ENCODE peak calls at places on chromosome 17, in four cellular contexts. V is cardiac muscle cell, F is lung, N is tibial nerve. U is an unnamed sample. For H3K27me3, the result is how much of the 10 kb centered on the place peaks cover.

GRCh38 chr17:3019761-3020160 is 43.6 kb downstream of the OR1D5 start:
- DNase-seq in V (no peak), N (no peak), F (no peak), U (no peak)

GRCh38 chr17:80307994-80308671 is 47.5 kb downstream of the RNF213 start:
- DNase-seq in V (no peak), F (no peak), N (no peak), U (no peak)

GRCh38 chr17:14294876-14295275 is 6.0 kb upstream of the HS3ST3B1 start:
- DNase-seq in N (no peak), F (peak), V (no peak), U (no peak)

GRCh38 chr17:41639492-41640473 is 15.4 kb upstream of the KRT17 start:
- DNase-seq in F (no peak), N (no peak), V (no peak), U (no peak)

GRCh38 chr17:62899349-62899748 is 66.7 kb upstream of the TANC2 start:
- DNase-seq in N (no peak), F (peak), V (no peak), U (no peak)

GRCh38 chr17:40399185-40399584 is 18.5 kb downstream of the TOP2A start:
- DNase-seq in F (no peak), N (no peak), V (peak), U (no peak)

GRCh38 chr17:4365628-4366311 is 705 bp downstream of the UBE2G1 start:
- DNase-seq in F (peak), V (peak), N (no peak), U (peak)

GRCh38 chr17:57979076-57979475 is 9.0 kb downstream of the VEZF1 start:
- DNase-seq in N (no peak), F (no peak), V (no peak), U (no peak)

GRCh38 chr17:2054262-2054739 is 602 bp upstream of the HIC1 start:
- DNase-seq in F (no peak), V (peak), N (no peak), U (no peak)

GRCh38 chr17:29291163-29291752 is 2.7 kb downstream of the NUFIP2 start:
- DNase-seq in N (no peak), F (no peak), V (peak), U (peak)

GRCh38 chr17:29124135-29124930 is 55.9 kb downstream of the MYO18A start:
- DNase-seq in V (peak), N (no peak), F (peak), U (peak)

GRCh38 chr17:1193300-1193699 is 13.5 kb upstream of the ABR start:
- DNase-seq in N (no peak), F (no peak), V (no peak), U (no peak)

GRCh38 chr17:42365136-42365535 is 23.1 kb downstream of the STAT3 start:
- DNase-seq in N (no peak), F (no peak), V (no peak), U (no peak)

GRCh38 chr17:51029568-51030463 is 90.9 kb downstream of the SPAG9 start:
- DNase-seq in N (no peak), V (no peak), F (no peak), U (peak)

GRCh38 chr17:79752175-79752574 is 21.4 kb downstream of the ENPP7 start:
- DNase-seq in V (no peak), F (no peak), N (no peak), U (peak)

GRCh38 chr17:57085448-57086068 is 512 bp downstream of the AKAP1 start:
- DNase-seq in F (peak), V (peak), N (peak), U (peak)

GRCh38 chr17:80786470-80786869 is 205.2 kb upstream of the CHMP6 start:
- DNase-seq in V (no peak), N (no peak), F (no peak), U (no peak)

GRCh38 chr17:80476877-80477646 is 655 bp upstream of the NPTX1 start:
- DNase-seq in N (no peak), V (no peak), F (no peak), U (no peak)

GRCh38 chr17:70071620-70072019 is 3.4 kb upstream of the KCNJ16 start:
- DNase-seq in F (no peak), N (no peak), V (no peak), U (no peak)

GRCh38 chr17:28404812-28405570 is 1.0 kb downstream of the SLC46A1 start:
- DNase-seq in N (no peak), F (no peak), V (no peak), U (no peak)

GRCh38 chr17:49486012-49486641 is 9.0 kb upstream of the NGFR start:
- DNase-seq in V (peak), F (no peak), N (no peak), U (no peak)

GRCh38 chr17:35577826-35578194 is 561 bp downstream of the PEX12 start:
- DNase-seq in V (no peak), N (no peak), F (no peak), U (no peak)

GRCh38 chr17:57603541-57603940 is 141.6 kb downstream of the CCDC182 start:
- DNase-seq in F (no peak), N (no peak), V (no peak), U (no peak)

GRCh38 chr17:67525239-67526135 is 148.4 kb downstream of the PITPNC1 start:
- DNase-seq in V (no peak), F (no peak), N (no peak), U (no peak)

GRCh38 chr17:40175928-40176327 is 1.3 kb upstream of the RAPGEFL1 start:
- DNase-seq in F (no peak), V (no peak), N (no peak), U (no peak)

GRCh38 chr17:30824002-30824355 is 513 bp downstream of the CRLF3 start:
- DNase-seq in N (no peak), V (no peak), F (no peak), U (no peak)

GRCh38 chr17:66990047-66990446 is 25.5 kb downstream of the CACNG4 start:
- DNase-seq in F (no peak), V (no peak), N (no peak), U (no peak)

GRCh38 chr17:65070620-65071019 is 14.1 kb upstream of the GNA13 start:
- DNase-seq in V (peak), F (no peak), N (no peak), U (no peak)

GRCh38 chr17:2103456-2103855 is 48.6 kb downstream of the HIC1 start:
- DNase-seq in F (no peak), V (no peak), N (no peak), U (no peak)

GRCh38 chr17:74598346-74599022 is 6.4 kb upstream of the CD300LD start:
- DNase-seq in N (no peak), V (no peak), F (no peak), U (peak)

GRCh38 chr17:74599023-74599399 is 6.9 kb upstream of the CD300LD start:
- DNase-seq in F (no peak), V (no peak), N (no peak), U (no peak)

GRCh38 chr17:74603032-74603635 is 11.1 kb upstream of the CD300LD start:
- DNase-seq in F (no peak), V (no peak), N (no peak), U (peak)

GRCh38 chr17:74601944-74602572 is 10.0 kb upstream of the CD300LD start:
- DNase-seq in V (peak), N (no peak), F (peak), U (no peak)

DNA sequence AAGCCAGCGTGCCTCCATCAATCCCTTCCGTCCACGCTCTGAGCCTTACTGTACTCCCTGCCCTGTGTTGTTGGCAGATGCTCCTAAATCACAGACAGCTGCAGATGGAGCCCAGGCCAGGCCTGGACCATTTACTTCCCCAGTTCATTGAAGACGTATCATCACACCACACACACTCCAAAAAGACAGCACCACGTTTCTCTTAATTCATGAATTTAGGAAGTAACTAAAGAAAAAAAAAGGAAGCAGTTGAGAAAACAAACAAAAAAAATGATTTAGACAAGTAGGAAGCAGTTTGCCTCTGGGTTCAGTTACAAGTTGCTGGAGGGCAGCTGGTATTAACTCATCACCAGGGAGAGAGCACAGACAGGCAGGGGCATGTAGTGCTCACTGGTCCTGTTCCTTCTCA is 7.5 kb upstream of the CD300LD start:
- DNase-seq in N (no peak), V (no peak), F (no peak), U (no peak)
- H3K27me3 ChIP-seq in N (under half), V (under half), F (under half), U (under half)

DNA sequence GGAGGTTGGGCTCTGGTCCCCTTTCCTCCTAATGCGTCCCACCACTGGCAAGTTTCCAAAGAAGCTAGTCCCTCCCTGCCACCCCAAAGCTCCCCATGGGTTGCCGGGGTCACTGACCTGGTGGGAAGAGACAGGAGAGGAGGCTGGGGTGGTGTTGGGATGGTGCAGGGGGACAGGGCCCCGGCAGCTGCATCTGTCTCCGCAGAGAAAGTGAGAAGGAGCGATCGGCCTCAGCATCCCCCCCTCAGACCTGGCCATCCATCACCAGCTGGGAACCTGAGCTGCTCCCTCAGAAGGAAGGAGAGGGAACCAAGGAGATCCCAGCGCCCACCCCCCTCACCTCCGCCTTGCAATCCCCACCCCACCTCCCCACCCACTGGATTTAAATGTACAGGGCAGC is 3.3 kb downstream of the ETV4 start:
- DNase-seq in F (no peak), V (no peak), N (no peak), U (no peak)
- H3K27me3 ChIP-seq in F (under half), V (half or more), N (under half), U (under half)

GRCh38 chr17:37410357-37410756 is 3.7 kb downstream of the TADA2A start:
- DNase-seq in N (no peak), F (no peak), V (no peak), U (no peak)
- H3K27me3 ChIP-seq in N (under half), F (under half), V (under half), U (under half)

DNA sequence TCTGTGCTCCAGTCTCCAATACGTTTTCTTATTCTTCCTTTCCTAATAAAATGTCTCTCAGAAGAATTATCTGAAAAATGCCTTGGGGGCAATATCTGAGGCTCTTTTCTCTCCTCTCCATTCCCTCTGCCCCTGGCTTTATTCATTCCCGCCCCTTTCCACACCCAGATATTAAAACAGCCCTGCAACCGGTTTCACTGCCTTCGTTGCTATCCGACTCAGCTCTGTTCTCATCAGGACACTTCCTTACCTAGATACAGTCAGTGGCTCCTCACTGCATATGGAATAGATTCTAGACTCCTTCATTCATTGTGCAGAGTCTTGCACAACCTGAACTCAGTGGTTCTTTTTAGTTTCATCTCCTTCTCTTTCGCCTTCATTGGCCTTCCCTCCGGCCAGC is 52.0 kb upstream of the TEKT3 start:
- DNase-seq in F (no peak), N (no peak), V (no peak), U (no peak)
- H3K27me3 ChIP-seq in F (under half), N (under half), V (under half), U (under half)

DNA sequence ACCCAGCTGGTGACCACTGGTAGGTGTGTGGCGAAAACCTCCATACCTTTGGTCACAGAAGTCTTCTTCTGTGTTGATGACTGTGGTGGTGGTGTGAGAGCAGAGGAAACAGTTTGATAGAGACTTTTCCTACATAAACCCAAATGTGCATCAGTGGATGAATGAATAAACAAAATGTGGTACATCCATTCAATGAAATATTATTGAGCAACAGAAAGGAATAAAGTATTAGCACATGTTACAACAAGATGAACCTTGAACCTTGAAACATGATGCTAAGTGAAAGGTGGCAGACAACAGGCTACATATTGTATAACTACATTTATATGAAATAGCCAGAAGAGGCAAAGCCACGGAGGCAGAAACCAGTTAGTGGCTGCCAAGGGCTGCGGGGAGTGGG is 15.2 kb downstream of the CDK5R1 start:
- DNase-seq in F (no peak), N (no peak), V (no peak), U (no peak)
- H3K27me3 ChIP-seq in F (under half), N (under half), V (under half), U (under half)

DNA sequence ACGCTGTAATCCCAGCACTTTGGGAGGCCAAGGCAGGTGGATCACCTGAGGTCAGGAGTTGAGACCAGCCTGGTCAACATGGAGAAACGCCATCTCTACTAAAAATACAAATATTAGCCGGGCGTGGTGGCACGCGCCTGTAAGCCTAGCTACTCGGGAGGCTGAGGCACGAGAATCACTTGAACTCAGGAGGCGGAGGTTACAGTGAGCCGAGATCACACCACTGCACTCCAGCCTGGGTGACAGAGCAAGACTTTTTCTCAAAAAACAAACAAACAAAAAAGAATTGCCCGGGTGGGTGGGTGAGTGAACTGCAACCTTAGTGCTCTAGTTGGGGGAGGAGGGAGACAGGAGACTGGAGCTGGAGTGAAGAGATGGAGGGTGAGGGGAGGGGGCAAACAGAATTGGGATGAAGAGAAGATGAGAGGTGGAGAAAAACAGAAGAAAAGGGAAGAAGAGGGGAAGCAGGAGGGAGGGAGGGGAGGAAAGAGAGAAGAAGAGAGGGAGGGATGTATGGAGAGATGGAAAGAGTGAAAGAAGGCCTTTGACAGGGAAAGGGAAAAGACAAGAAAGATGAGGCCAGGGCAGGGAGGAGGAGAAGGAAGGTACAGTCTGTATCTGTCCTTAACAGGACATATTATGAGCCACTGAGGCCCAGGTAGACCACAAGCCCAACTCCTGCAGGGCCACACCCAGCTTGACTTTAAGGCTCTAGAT is 5.5 kb upstream of the SRCIN1 start:
- DNase-seq in N (no peak), V (no peak), F (no peak), U (no peak)
- H3K27me3 ChIP-seq in N (under half), V (under half), F (under half), U (under half)

DNA sequence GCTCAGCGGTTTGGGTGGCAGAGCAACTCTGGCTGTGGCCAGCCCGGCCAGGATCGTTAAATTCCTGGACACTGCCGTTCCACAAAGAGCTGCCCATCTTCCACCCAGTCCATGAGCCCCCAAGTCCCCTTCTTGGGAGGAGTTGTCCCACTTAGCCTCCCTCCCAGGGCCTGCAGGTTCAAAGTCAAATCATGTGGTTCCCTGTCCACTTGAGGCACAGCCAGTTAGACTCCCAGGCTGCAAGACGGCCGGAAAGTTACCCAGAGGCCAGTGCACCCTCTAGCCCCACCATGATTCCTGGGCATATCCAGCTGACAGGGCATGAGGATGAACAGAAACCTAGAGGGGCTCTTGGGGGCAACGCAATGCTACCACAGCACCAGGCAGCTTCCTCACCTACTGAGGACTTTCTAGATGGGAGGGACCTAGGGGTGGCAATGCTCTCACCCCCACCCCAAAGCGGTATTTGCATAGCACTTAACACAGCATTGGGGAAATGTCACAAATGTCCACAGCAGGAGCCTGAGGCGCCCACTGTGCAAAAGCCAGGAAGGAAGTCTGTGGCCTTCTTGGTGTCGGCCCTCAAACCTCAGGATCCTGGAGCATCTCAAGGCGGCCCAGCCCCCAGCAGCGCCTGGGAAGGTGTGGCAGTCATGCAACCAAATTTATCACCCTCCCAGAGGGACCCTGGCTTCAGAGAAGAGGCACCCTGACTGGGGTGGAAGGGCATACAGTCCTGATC is 45.4 kb downstream of the WNT3 start:
- DNase-seq in V (peak), N (no peak), F (no peak), U (no peak)
- H3K27me3 ChIP-seq in V (under half), N (under half), F (under half), U (under half)